ENCODE peak calls at places on chromosome 10, in five cellular contexts. One of them, this sample, is unnamed.

GRCh38 chr10:17910144-17910789 is 41.5 kb upstream of the SLC39A12 start:
- DNase-seq in dorsolateral prefrontal cortex: peak; percentile 32
- DNase-seq in T-helper 2 cell: no peak
- DNase-seq in AG09309: peak; percentile 21
- DNase-seq in mesendoderm: peak; percentile 57
- DNase-seq in this sample: peak; percentile 37

GRCh38 chr10:78912361-78913218 is 156.2 kb upstream of the ZMIZ1 start:
- DNase-seq in dorsolateral prefrontal cortex: no peak
- DNase-seq in T-helper 2 cell: no peak
- DNase-seq in AG09309: no peak
- DNase-seq in mesendoderm: no peak
- DNase-seq in this sample: no peak

GRCh38 chr10:124740374-124741280 is 3.6 kb downstream of the FAM53B start:
- DNase-seq in dorsolateral prefrontal cortex: peak; percentile 76
- DNase-seq in T-helper 2 cell: no peak
- DNase-seq in AG09309: no peak
- DNase-seq in mesendoderm: peak; percentile 38
- DNase-seq in this sample: no peak

GRCh38 chr10:28948045-28948444 is 270.7 kb downstream of the BAMBI start:
- DNase-seq in dorsolateral prefrontal cortex: no peak
- DNase-seq in T-helper 2 cell: no peak
- DNase-seq in AG09309: no peak
- DNase-seq in mesendoderm: no peak
- DNase-seq in this sample: no peak

GRCh38 chr10:8618834-8619233 is 564.3 kb downstream of the GATA3 start:
- DNase-seq in dorsolateral prefrontal cortex: no peak
- DNase-seq in T-helper 2 cell: no peak
- DNase-seq in AG09309: no peak
- DNase-seq in mesendoderm: no peak
- DNase-seq in this sample: no peak

GRCh38 chr10:119162693-119163092 is 2.8 kb downstream of the SFXN4 start:
- DNase-seq in dorsolateral prefrontal cortex: no peak
- DNase-seq in T-helper 2 cell: no peak
- DNase-seq in AG09309: no peak
- DNase-seq in mesendoderm: no peak
- DNase-seq in this sample: no peak

GRCh38 chr10:97891497-97892167 is 42.0 kb downstream of the GOLGA7B start:
- DNase-seq in dorsolateral prefrontal cortex: no peak
- DNase-seq in T-helper 2 cell: no peak
- DNase-seq in AG09309: no peak
- DNase-seq in mesendoderm: no peak
- DNase-seq in this sample: no peak

GRCh38 chr10:10222288-10222945 is 795.3 kb upstream of the CELF2 start:
- DNase-seq in dorsolateral prefrontal cortex: no peak
- DNase-seq in T-helper 2 cell: no peak
- DNase-seq in AG09309: no peak
- DNase-seq in mesendoderm: no peak
- DNase-seq in this sample: no peak

GRCh38 chr10:131202964-131203363 is 108.6 kb downstream of the TCERG1L start:
- DNase-seq in dorsolateral prefrontal cortex: peak; percentile 11
- DNase-seq in T-helper 2 cell: no peak
- DNase-seq in AG09309: no peak
- DNase-seq in mesendoderm: no peak
- DNase-seq in this sample: peak; percentile 5

GRCh38 chr10:124408357-124408756 is 10.4 kb downstream of the OAT start:
- DNase-seq in dorsolateral prefrontal cortex: no peak
- DNase-seq in T-helper 2 cell: no peak
- DNase-seq in AG09309: no peak
- DNase-seq in mesendoderm: no peak
- DNase-seq in this sample: no peak

GRCh38 chr10:117165557-117166419 is 27.7 kb upstream of the VAX1 start:
- DNase-seq in dorsolateral prefrontal cortex: peak; percentile 54
- DNase-seq in T-helper 2 cell: no peak
- DNase-seq in AG09309: no peak
- DNase-seq in mesendoderm: peak; percentile 89
- DNase-seq in this sample: peak; percentile 88

GRCh38 chr10:20181408-20181807 is 365.2 kb downstream of the PLXDC2 start:
- DNase-seq in dorsolateral prefrontal cortex: no peak
- DNase-seq in T-helper 2 cell: no peak
- DNase-seq in AG09309: no peak
- DNase-seq in mesendoderm: peak; percentile 34
- DNase-seq in this sample: no peak

GRCh38 chr10:98344589-98345038 is 70.4 kb downstream of the PYROXD2 start:
- DNase-seq in dorsolateral prefrontal cortex: no peak
- DNase-seq in T-helper 2 cell: no peak
- DNase-seq in AG09309: peak; percentile 90
- DNase-seq in mesendoderm: no peak
- DNase-seq in this sample: no peak

This sample was measured in H9.